ENCODE peak calls at places on chromosomes 11 and 22, in ten cellular contexts. O is CD8-positive, alpha-beta memory T cell; T is cardiac muscle cell; R is left ventricle myocardium inferior; P is CD8-positive, alpha-beta T cell; C is naive thymus-derived CD4-positive, alpha-beta T cell; S is heart left ventricle; X is foreskin keratinocyte; F is fibroblast of lung; L is body of pancreas. D is an unnamed sample.

GRCh38 chr11:103326070-103326794 is 217.0 kb downstream of the DYNC2H1 start:
- DNase-seq in X (peak), C (no peak), O (no peak), R (no peak), P (no peak), F (peak), S (peak), T (peak), L (peak), D (peak)

GRCh38 chr11:12086271-12087074 is 23.9 kb upstream of the MICAL2 start:
- DNase-seq in P (no peak), L (peak), X (peak), O (no peak), C (no peak), S (peak), F (peak), T (no peak), R (peak), D (no peak)

GRCh38 chr22:37661160-37661924 is 2.8 kb downstream of the PDXP start:
- DNase-seq in L (peak), F (peak), T (peak), O (no peak), P (peak), C (no peak), X (no peak), S (no peak), R (no peak), D (peak)

GRCh38 chr11:27705873-27706820 is 5.9 kb upstream of the BDNF start:
- DNase-seq in R (no peak), F (peak), X (no peak), O (no peak), T (peak), P (no peak), L (no peak), S (no peak), C (no peak), D (peak)

GRCh38 chr11:47393163-47394049 is 15.0 kb upstream of the SLC39A13 start:
- DNase-seq in S (no peak), R (peak), P (no peak), X (no peak), F (peak), O (no peak), T (peak), L (peak), C (no peak), D (no peak)

GRCh38 chr11:65182258-65183170 is 786 bp downstream of the CAPN1 start:
- DNase-seq in O (no peak), R (peak), C (no peak), T (peak), L (peak), X (peak), S (peak), F (peak), P (no peak), D (no peak)

GRCh38 chr11:128790200-128790599 is 76.9 kb downstream of the KCNJ1 start:
- DNase-seq in C (no peak), X (no peak), P (no peak), O (no peak), R (peak), L (peak), S (peak), T (peak), F (peak), D (no peak)

GRCh38 chr11:59706518-59707285 is 6.9 kb downstream of the OR10V1 start:
- DNase-seq in S (no peak), L (peak), X (peak), T (no peak), F (peak), P (no peak), C (no peak), O (no peak), R (no peak), D (no peak)

GRCh38 chr11:289706-290620 is 1.0 kb downstream of the PGGHG start:
- DNase-seq in F (no peak), R (peak), S (peak), P (peak), L (peak), C (no peak), O (no peak), X (no peak), T (no peak), D (peak)

GRCh38 chr11:116605543-116605942 is 167.2 kb downstream of the BUD13 start:
- DNase-seq in S (no peak), R (no peak), P (no peak), X (peak), T (peak), L (peak), C (no peak), O (no peak), F (peak), D (no peak)

GRCh38 chr11:96306933-96307747 is 35.9 kb downstream of the MAML2 start:
- DNase-seq in T (peak), S (no peak), L (peak), O (no peak), F (peak), X (peak), P (peak), C (no peak), R (peak), D (peak)

GRCh38 chr11:24509114-24509513 is 12.3 kb downstream of the LUZP2 start:
- DNase-seq in P (no peak), R (no peak), L (no peak), X (no peak), C (no peak), T (no peak), S (no peak), F (peak), O (no peak), D (peak)

GRCh38 chr11:31795706-31796522 is 15.2 kb downstream of the PAX6 start:
- DNase-seq in T (no peak), R (no peak), C (no peak), P (no peak), F (no peak), O (no peak), S (no peak), X (no peak), L (no peak), D (no peak)

GRCh38 chr22:36797988-36798670 is 18.7 kb downstream of the PVALB start:
- DNase-seq in X (no peak), S (no peak), C (no peak), F (no peak), R (no peak), P (no peak), T (no peak), L (no peak), O (no peak), D (no peak)

GRCh38 chr22:25130462-25130861 is 69.2 kb upstream of the CRYBB3 start:
- DNase-seq in F (no peak), T (no peak), S (no peak), X (no peak), C (no peak), O (no peak), P (no peak), R (no peak), L (no peak), D (no peak)

GRCh38 chr11:68380786-68381622 is 68.6 kb downstream of the LRP5 start:
- DNase-seq in R (peak), T (no peak), S (peak), F (peak), C (no peak), O (no peak), L (no peak), X (no peak), P (no peak), D (no peak)

GRCh38 chr11:17979770-17980371 is 33.0 kb downstream of the SERGEF start:
- DNase-seq in P (peak), C (no peak), S (no peak), L (peak), R (no peak), F (no peak), T (peak), X (no peak), O (peak), D (peak)

GRCh38 chr11:93187290-93187689 is 10.5 kb downstream of the SLC36A4 start:
- DNase-seq in F (no peak), S (no peak), P (no peak), T (no peak), L (no peak), C (no peak), X (no peak), R (no peak), O (no peak), D (no peak)

GRCh38 chr11:963852-964251 is 38.2 kb downstream of the AP2A2 start:
- DNase-seq in T (no peak), P (no peak), X (no peak), O (no peak), F (no peak), R (no peak), C (no peak), L (no peak), S (peak), D (no peak)

GRCh38 chr22:48335442-48336139 is 1492.1 kb downstream of the BRD1 start:
- DNase-seq in O (no peak), X (no peak), L (no peak), S (no peak), C (no peak), F (no peak), T (no peak), R (no peak), P (no peak), D (no peak)

GRCh38 chr11:46639197-46639839 is 22.0 kb downstream of the ATG13 start:
- DNase-seq in T (no peak), S (no peak), R (no peak), C (no peak), P (no peak), F (no peak), X (no peak), L (no peak), O (no peak), D (no peak)

GRCh38 chr11:71990721-71991120 is 8.0 kb upstream of the IL18BP start:
- DNase-seq in C (no peak), X (no peak), P (no peak), F (no peak), S (no peak), R (no peak), O (no peak), L (no peak), T (no peak), D (no peak)

GRCh38 chr11:77322506-77322905 is 21.0 kb upstream of the GDPD4 start:
- DNase-seq in R (no peak), S (no peak), T (no peak), L (peak), F (peak), C (no peak), X (no peak), P (no peak), O (no peak), D (no peak)

GRCh38 chr11:44611687-44612437 is 46.4 kb downstream of the CD82 start:
- DNase-seq in X (no peak), R (peak), T (no peak), C (no peak), O (peak), S (no peak), L (no peak), P (peak), F (peak), D (no peak)

GRCh38 chr11:2940930-2941821 is 12.0 kb upstream of the PHLDA2 start:
- DNase-seq in P (no peak), L (peak), T (no peak), S (peak), X (no peak), O (no peak), R (no peak), C (no peak), F (no peak), D (peak)

GRCh38 chr22:39967996-39968968 is 8.1 kb downstream of the TMA7B start:
- DNase-seq in S (no peak), F (no peak), T (no peak), O (no peak), R (peak), X (no peak), P (no peak), C (no peak), L (peak), D (peak)

GRCh38 chr11:64482588-64482987 is 108.4 kb upstream of the SLC22A12 start:
- DNase-seq in C (no peak), L (no peak), O (no peak), R (no peak), S (no peak), F (no peak), X (no peak), T (no peak), P (no peak), D (no peak)

GRCh38 chr11:313787-314547 is at the start of gene IFITM1:
- DNase-seq in L (no peak), F (peak), S (peak), C (no peak), T (peak), P (peak), R (no peak), O (peak), X (peak), D (no peak)

GRCh38 chr11:10436224-10436623 is 18.8 kb upstream of the AMPD3 start:
- DNase-seq in S (no peak), T (no peak), O (no peak), L (no peak), R (no peak), F (no peak), C (no peak), X (no peak), P (no peak), D (no peak)

GRCh38 chr11:16685914-16686313 is 52.5 kb upstream of the C11orf58 start:
- DNase-seq in F (no peak), L (no peak), O (no peak), S (no peak), P (no peak), X (no peak), R (no peak), C (no peak), T (no peak), D (no peak)

GRCh38 chr11:69080361-69080973 is 31.7 kb downstream of the TPCN2 start:
- DNase-seq in X (peak), L (no peak), O (no peak), C (peak), R (no peak), S (no peak), T (no peak), F (peak), P (no peak), D (no peak)

GRCh38 chr11:78770931-78771330 is 196.3 kb upstream of the NARS2 start:
- DNase-seq in C (no peak), O (no peak), F (no peak), L (no peak), P (no peak), T (no peak), S (no peak), R (no peak), X (no peak), D (no peak)

GRCh38 chr11:65003282-65003681 is 6.5 kb upstream of the BATF2 start:
- DNase-seq in L (no peak), T (peak), P (no peak), O (no peak), C (no peak), R (no peak), F (peak), X (no peak), S (no peak), D (no peak)

GRCh38 chr11:107011977-107012376 is 6.3 kb downstream of the GUCY1A2 start:
- DNase-seq in T (no peak), O (no peak), R (no peak), F (peak), X (no peak), P (no peak), C (no peak), L (no peak), S (no peak), D (no peak)

GRCh38 chr11:15707971-15708370 is 593.2 kb downstream of the INSC start:
- DNase-seq in C (no peak), X (no peak), R (peak), P (no peak), F (peak), S (no peak), T (no peak), O (no peak), L (peak), D (peak)

GRCh38 chr11:10742460-10743208 is 8.4 kb upstream of the CTR9 start:
- DNase-seq in C (no peak), O (peak), L (no peak), X (peak), S (no peak), P (no peak), R (no peak), T (no peak), F (peak), D (peak)

GRCh38 chr11:45133871-45134270 is 12.6 kb upstream of the PRDM11 start:
- DNase-seq in L (no peak), P (no peak), F (no peak), X (no peak), S (no peak), R (no peak), C (no peak), O (no peak), T (no peak), D (no peak)

GRCh38 chr11:789951-790350 is at the start of gene CEND1:
- DNase-seq in T (no peak), S (no peak), L (no peak), C (no peak), R (no peak), X (no peak), F (peak), P (peak), O (no peak), D (peak)

GRCh38 chr11:34266987-34267386 is 90.8 kb downstream of the ABTB2 start:
- DNase-seq in S (no peak), R (peak), L (no peak), P (no peak), C (no peak), T (no peak), F (peak), X (no peak), O (no peak), D (no peak)

GRCh38 chr11:34264266-34265110 is 93.3 kb downstream of the ABTB2 start:
- DNase-seq in X (no peak), P (no peak), L (no peak), O (no peak), C (no peak), F (no peak), R (no peak), T (no peak), S (no peak), D (no peak)

GRCh38 chr11:34267440-34267839 is 90.4 kb downstream of the ABTB2 start:
- DNase-seq in X (no peak), O (no peak), T (no peak), F (no peak), L (no peak), S (no peak), P (no peak), R (no peak), C (no peak), D (no peak)

GRCh38 chr11:34263462-34264186 is 94.2 kb downstream of the ABTB2 start:
- DNase-seq in F (peak), P (no peak), C (no peak), O (no peak), L (peak), X (peak), R (peak), S (peak), T (no peak), D (no peak)

GRCh38 chr11:34266090-34266912 is 91.5 kb downstream of the ABTB2 start:
- DNase-seq in X (no peak), P (no peak), S (no peak), L (peak), R (peak), C (no peak), F (peak), O (no peak), T (no peak), D (no peak)
- H3K27ac ChIP-seq in X (no peak), P (no peak), S (peak), L (peak), R (peak), C (no peak), F (no peak), O (no peak), T (no peak), D (peak)

DNA sequence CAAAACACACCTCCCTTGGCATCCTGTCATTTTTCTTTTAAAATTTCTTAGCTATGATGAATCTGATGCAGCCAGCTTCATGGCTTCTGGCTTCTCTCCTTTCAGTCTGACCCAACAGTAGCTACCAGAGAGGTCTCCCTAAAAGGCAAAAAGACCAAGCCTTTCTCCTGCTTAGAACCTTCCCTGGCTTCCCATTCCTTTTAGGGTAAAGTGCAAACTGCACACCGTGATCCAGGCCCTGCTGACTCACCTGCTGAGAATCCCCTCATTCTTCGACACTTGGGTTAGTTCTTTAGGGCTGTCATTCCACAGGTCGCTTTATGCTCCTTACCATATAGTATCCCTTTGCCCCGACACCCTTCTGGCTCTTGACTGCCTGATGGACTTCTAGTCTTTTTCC is 362.4 kb downstream of the MIAT start:
- DNase-seq in C (no peak), P (no peak), O (no peak), T (no peak), R (no peak), S (no peak), F (peak), X (peak), L (no peak), D (no peak)
- H3K27ac ChIP-seq in C (no peak), P (no peak), O (no peak), T (no peak), R (no peak), S (no peak), F (no peak), X (no peak), L (no peak), D (no peak)

GRCh38 chr11:123107945-123108344 is 46.0 kb upstream of the HSPA8 start:
- DNase-seq in P (no peak), F (no peak), O (no peak), R (no peak), X (no peak), T (no peak), S (no peak), C (no peak), L (no peak), D (no peak)
- H3K27ac ChIP-seq in P (no peak), F (no peak), O (no peak), R (no peak), X (no peak), T (no peak), S (no peak), C (no peak), L (no peak), D (no peak)

GRCh38 chr22:45579806-45580702 is 77.4 kb downstream of the FBLN1 start:
- DNase-seq in X (no peak), T (no peak), C (no peak), F (no peak), L (no peak), R (no peak), P (no peak), O (no peak), S (no peak), D (no peak)

GRCh38 chr22:45581549-45582080 is 78.9 kb downstream of the FBLN1 start:
- DNase-seq in X (no peak), O (no peak), R (no peak), L (no peak), P (no peak), F (no peak), C (no peak), S (no peak), T (no peak), D (no peak)

GRCh38 chr22:45579306-45579705 is 76.6 kb downstream of the FBLN1 start:
- DNase-seq in F (no peak), C (no peak), S (no peak), X (no peak), T (no peak), R (no peak), P (no peak), L (no peak), O (no peak), D (no peak)

GRCh38 chr22:45582236-45582954 is 79.7 kb downstream of the FBLN1 start:
- DNase-seq in X (no peak), R (no peak), L (no peak), P (no peak), T (no peak), C (no peak), F (no peak), O (no peak), S (no peak), D (no peak)

DNA sequence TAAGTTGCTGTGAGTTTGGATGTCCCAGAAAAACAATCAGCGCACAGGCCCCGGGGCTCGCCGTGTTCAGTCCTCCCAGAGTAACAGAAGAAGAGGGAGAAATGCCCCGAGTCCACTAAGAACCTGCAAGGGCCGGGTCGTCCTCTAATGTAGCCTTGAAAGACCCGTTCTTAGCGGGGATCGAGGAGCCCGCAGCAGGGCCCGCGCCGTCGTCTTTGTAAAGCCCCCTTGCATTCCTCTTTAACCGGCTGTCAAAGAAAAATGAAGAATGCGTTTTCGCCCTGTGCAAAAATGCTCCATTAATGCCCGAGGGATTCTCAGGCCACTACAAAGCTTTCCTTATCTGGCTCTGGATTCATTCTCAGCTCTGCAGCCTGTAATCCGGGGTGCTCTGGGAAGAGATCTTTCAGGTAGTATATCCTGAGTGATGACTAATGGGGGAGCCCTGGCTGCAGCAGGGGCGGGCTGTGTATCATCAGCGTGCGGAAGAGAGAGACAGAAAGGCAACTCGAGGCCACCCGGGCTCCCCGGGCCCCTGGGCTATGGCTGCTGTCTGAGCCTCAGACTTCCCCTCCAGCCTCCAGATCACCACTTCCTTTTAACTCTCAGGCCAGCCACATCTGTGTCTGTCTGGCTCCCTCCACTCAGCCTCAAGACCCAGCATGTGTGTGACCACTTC is 78.2 kb downstream of the FBLN1 start:
- DNase-seq in F (no peak), P (no peak), T (peak), S (no peak), X (no peak), R (no peak), C (no peak), L (no peak), O (no peak), D (no peak)
- H3K27ac ChIP-seq in F (no peak), P (no peak), T (no peak), S (no peak), X (no peak), R (no peak), C (no peak), L (no peak), O (no peak), D (no peak)

DNA sequence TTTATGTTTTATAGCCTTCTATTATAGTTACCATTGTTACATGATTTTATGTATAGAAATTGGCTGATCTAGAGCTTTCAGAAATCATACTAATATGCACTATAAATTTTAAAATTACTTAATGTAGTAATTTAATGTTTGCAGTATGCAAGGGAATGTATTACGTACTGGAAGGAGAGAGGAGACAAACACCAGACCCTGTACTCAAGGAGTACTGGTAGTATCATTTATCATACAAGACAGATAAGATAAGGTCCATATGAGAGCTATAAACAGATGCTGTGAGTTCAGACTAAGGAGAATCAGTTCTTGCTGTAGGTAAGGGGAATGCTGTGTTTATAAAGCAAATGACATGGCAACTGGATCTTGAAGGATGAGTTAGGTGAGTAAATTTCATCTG is 765 bp downstream of the BCO2 start:
- DNase-seq in S (no peak), F (no peak), O (no peak), C (no peak), X (no peak), T (peak), R (no peak), P (no peak), L (no peak), D (peak)
- H3K27ac ChIP-seq in S (peak), F (no peak), O (no peak), C (no peak), X (no peak), T (peak), R (peak), P (no peak), L (no peak), D (peak)